ENCODE peak calls at places on chromosomes 1 and 21, in six cellular contexts. D, V, P, E, N and C are unnamed samples.

GRCh38 chr1:92306020-92306419 is 7.2 kb downstream of the RPAP2 start:
- DNase-seq in V (no peak), N (no peak), P (no peak), D (no peak), E (no peak), C (no peak)

GRCh38 chr1:241842565-241842964 is 5.4 kb upstream of the EXO1 start:
- DNase-seq in E (peak; percentile 70), V (peak; percentile 81), P (peak; percentile 18), D (no peak), N (no peak), C (peak; percentile 78)

GRCh38 chr1:33905241-33905640 is 41.4 kb downstream of the HMGB4 start:
- DNase-seq in P (no peak), D (no peak), N (no peak), E (no peak), V (no peak), C (no peak)

GRCh38 chr1:33381979-33382378 is 48.9 kb downstream of the PHC2 start:
- DNase-seq in N (no peak), P (no peak), V (no peak), E (no peak), D (no peak), C (no peak)

GRCh38 chr1:29890201-29890959 is 654.1 kb downstream of the PTPRU start:
- DNase-seq in E (no peak), N (no peak), V (no peak), P (no peak), D (no peak), C (no peak)

GRCh38 chr21:38295997-38296764 is 39.4 kb downstream of the KCNJ15 start:
- DNase-seq in D (no peak), N (no peak), E (peak; percentile 66), P (no peak), V (peak; percentile 31), C (peak; percentile 25)

GRCh38 chr1:62356257-62356835 is 37.1 kb upstream of the KANK4 start:
- DNase-seq in N (no peak), D (no peak), E (peak; percentile 42), V (peak; percentile 70), P (peak; percentile 45), C (peak; percentile 93)

GRCh38 chr1:30783244-30783915 is 25.8 kb upstream of the LAPTM5 start:
- DNase-seq in N (no peak), E (no peak), P (no peak), D (no peak), V (no peak), C (no peak)

GRCh38 chr1:241612533-241613505 is 27.4 kb downstream of the CHML start:
- DNase-seq in E (peak; percentile 94), P (peak; percentile 84), N (no peak), D (no peak), V (peak; percentile 97), C (peak; percentile 76)

GRCh38 chr1:168121314-168122029 is 15.3 kb downstream of the GPR161 start:
- DNase-seq in P (no peak), V (peak; percentile 88), D (no peak), N (no peak), E (peak; percentile 20), C (peak; percentile 10)

GRCh38 chr1:42369471-42369870 is 11.1 kb upstream of the RIMKLA start:
- DNase-seq in N (no peak), P (peak; percentile 24), D (no peak), V (no peak), E (no peak), C (peak; percentile 90)

GRCh38 chr1:245687636-245688535 is 533.1 kb downstream of the KIF26B start:
- DNase-seq in N (peak; percentile 72), P (peak; percentile 58), D (no peak), V (no peak), E (no peak), C (peak; percentile 57)

GRCh38 chr1:164673584-164674214 is 114.7 kb downstream of the PBX1 start:
- DNase-seq in P (peak; percentile 77), V (no peak), N (peak; percentile 84), E (no peak), D (no peak), C (peak; percentile 86)

GRCh38 chr1:239997515-239998311 is 94.0 kb upstream of the FMN2 start:
- DNase-seq in P (peak; percentile 53), D (peak; percentile 14), E (no peak), V (no peak), N (peak; percentile 76), C (peak; percentile 25)

GRCh38 chr1:29259802-29260441 is 23.6 kb downstream of the PTPRU start:
- DNase-seq in E (peak; percentile 62), D (no peak), V (no peak), N (peak; percentile 89), P (peak; percentile 82), C (peak; percentile 35)

GRCh38 chr1:93591833-93592635 is 89.6 kb downstream of the BCAR3 start:
- DNase-seq in E (no peak), P (no peak), D (no peak), V (no peak), N (no peak), C (no peak)

GRCh38 chr1:41811051-41811795 is 107.5 kb downstream of the HIVEP3 start:
- DNase-seq in P (no peak), E (peak; percentile 82), N (no peak), V (peak; percentile 56), D (no peak), C (peak; percentile 14)

GRCh38 chr1:9078035-9078948 is 8.9 kb upstream of the SLC2A5 start:
- DNase-seq in E (peak; percentile 88), D (no peak), N (no peak), P (peak; percentile 73), V (peak; percentile 65), C (no peak)

GRCh38 chr1:193569696-193570269 is 383.4 kb upstream of the B3GALT2 start:
- DNase-seq in E (peak; percentile 93), V (peak; percentile 91), P (no peak), N (no peak), D (no peak), C (no peak)

DNA sequence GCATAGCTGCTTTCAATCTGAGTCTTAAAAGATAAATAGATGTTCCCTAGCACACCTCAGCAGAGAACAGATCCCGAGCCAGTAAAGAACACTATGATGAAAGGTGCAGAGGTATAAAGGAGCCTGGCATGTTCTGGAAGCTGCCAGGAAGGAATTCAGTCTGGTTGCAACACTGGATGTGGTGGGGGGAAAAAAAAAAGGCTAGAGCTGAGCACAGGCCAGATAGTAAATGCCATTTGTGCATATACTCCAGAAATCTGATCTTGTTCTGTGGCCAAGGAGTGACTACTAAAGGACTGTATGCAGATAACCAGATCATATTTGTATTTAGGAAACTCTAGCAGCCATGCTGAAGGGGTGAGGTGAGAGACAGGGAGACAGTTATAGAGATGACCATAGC is 240.3 kb downstream of the VAV3 start:
- DNase-seq in P (no peak), E (no peak), D (no peak), V (no peak), N (no peak), C (peak; percentile 7)
- H3K36me3 ChIP-seq in P (no peaks in the 10 kb centered on the region), E (no peaks in the 10 kb centered on the region), D (no peaks in the 10 kb centered on the region), V (no peaks in the 10 kb centered on the region), N (no peaks in the 10 kb centered on the region), C (peaks cover 2% of the 10 kb centered on the region)

DNA sequence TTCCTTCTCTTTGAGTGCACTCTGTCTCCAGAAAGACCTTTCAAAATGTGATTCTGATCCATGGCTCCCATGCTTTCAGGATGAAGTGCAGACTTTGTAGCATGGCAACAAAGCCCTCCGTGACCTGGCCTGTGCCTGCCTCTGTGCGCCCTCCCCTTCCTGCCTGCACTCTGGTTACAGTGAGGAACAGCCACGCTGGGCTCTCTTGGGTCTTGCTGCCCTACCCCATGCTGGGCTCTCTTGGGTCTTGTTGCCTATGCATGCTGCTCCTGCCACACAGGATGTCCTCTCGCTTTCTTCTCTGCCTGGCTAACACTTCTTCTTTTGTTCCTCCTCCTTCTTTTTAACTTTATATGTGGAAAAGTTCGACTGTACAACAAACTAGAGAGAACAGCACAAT is 28.0 kb downstream of the LMOD1 start:
- DNase-seq in V (no peak), D (no peak), E (no peak), N (no peak), P (no peak), C (no peak)
- H3K18ac ChIP-seq in V (peak overlapping the region; percentile 88), D (no peak overlapping the region), E (peak overlapping the region; percentile 40), N (no peak overlapping the region), P (no peak overlapping the region), C (no peak overlapping the region)

GRCh38 chr1:43617668-43618067 is 32.3 kb upstream of the KDM4A start:
- DNase-seq in V (no peak), P (no peak), N (no peak), D (no peak), E (no peak), C (no peak)
- H3K36me3 ChIP-seq in V (peaks cover 75% of the 10 kb centered on the region), P (peaks cover 18% of the 10 kb centered on the region), N (peaks cover 51% of the 10 kb centered on the region), D (peaks cover 94% of the 10 kb centered on the region), E (peaks cover 84% of the 10 kb centered on the region), C (peaks cover 95% of the 10 kb centered on the region)

GRCh38 chr1:54615531-54616245 is 7.6 kb downstream of the FAM151A start:
- DNase-seq in D (no peak), N (no peak), P (no peak), E (no peak), V (no peak), C (no peak)

GRCh38 chr1:54614024-54614423 is 9.3 kb downstream of the FAM151A start:
- DNase-seq in P (no peak), N (no peak), E (no peak), D (no peak), V (peak; percentile 27), C (peak; percentile 45)

GRCh38 chr1:54610601-54611580 is 12.4 kb downstream of the FAM151A start:
- DNase-seq in D (no peak), V (no peak), N (no peak), P (peak; percentile 44), E (no peak), C (peak; percentile 51)

GRCh38 chr1:54611621-54612020 is 11.7 kb downstream of the FAM151A start:
- DNase-seq in P (no peak), N (no peak), V (no peak), D (no peak), E (no peak), C (no peak)

GRCh38 chr1:54614558-54614957 is 8.8 kb downstream of the FAM151A start:
- DNase-seq in V (no peak), N (no peak), E (no peak), P (no peak), D (no peak), C (no peak)
- H3K18ac ChIP-seq in V (no peak overlapping the region), N (no peak overlapping the region), E (no peak overlapping the region), P (no peak overlapping the region), D (no peak overlapping the region), C (no peak overlapping the region)

DNA sequence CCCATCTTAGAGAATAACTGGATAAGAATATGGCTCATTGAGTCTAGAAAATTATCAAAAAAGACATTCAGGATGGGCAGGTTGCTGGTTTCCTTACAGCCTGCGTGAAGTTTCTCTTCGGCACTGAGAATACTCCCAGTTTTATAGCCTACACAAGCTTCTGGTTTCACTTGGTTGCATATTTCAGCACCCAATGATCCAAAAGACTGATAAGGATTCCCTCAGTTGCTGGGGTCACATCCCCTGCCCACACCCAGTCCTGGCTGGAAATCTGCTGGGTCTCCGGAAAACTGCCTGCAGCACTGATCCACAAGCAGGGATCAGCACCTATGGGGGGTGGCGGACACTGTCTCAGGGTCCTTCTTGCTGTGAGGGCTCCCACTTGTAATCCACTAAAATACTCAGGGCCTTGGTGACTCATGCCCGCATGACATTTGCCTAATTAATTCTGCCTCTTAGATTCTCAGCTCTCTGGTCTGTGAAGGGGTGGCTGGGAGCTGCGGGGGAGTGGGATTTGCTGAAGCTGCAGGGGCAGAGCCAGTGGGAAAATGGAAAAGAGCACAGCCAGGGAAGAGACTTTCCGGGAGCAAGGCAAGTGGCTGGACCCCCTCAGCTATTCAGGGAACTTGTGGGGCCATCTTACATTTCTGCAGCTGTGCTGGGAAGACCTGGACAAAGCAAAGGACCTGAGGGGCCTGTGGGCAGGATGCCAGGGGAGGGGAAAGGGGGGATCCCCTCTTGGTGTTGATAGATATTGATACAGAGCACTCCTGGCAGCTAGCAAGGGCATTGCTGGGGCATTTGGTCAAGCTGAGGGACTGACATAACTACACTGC is 142.4 kb downstream of the ZNF648 start:
- DNase-seq in N (peak; percentile 49), E (no peak), V (no peak), P (peak; percentile 79), D (no peak), C (no peak)
- H3K36me3 ChIP-seq in N (no peaks in the 10 kb centered on the region), E (no peaks in the 10 kb centered on the region), V (no peaks in the 10 kb centered on the region), P (no peaks in the 10 kb centered on the region), D (no peaks in the 10 kb centered on the region), C (no peaks in the 10 kb centered on the region)

GRCh38 chr1:8026976-8027747 is 1.1 kb upstream of the ERRFI1 start:
- DNase-seq in N (no peak), D (no peak), V (peak; percentile 80), E (peak; percentile 81), P (no peak), C (no peak)
- H3K18ac ChIP-seq in N (peak overlapping the region; percentile 99), D (peak overlapping the region; percentile 96), V (peak overlapping the region; percentile 100), E (peak overlapping the region; percentile 74), P (no peak overlapping the region), C (peak overlapping the region; percentile 92)